ENCODE peak calls at places on chromosomes 16 and 17, in five cellular contexts. K is OCI-LY7, Y is HCT116, Q is AG04450, P is PC-3. A is an unnamed sample.

GRCh38 chr17:80870401-80870800 is 121.2 kb upstream of the CHMP6 start:
- DNase-seq in K (no peak), Y (no peak), Q (no peak), P (no peak), A (no peak)

GRCh38 chr16:68388124-68388523 is 60.2 kb downstream of the SMPD3 start:
- DNase-seq in Q (no peak), K (no peak), Y (no peak), P (no peak), A (no peak)

GRCh38 chr16:14486520-14487303 is 143.3 kb downstream of the PARN start:
- DNase-seq in Q (peak; percentile 86), K (no peak), Y (peak; percentile 57), P (peak; percentile 92), A (peak; percentile 67)

GRCh38 chr17:17196776-17197175 is 9.4 kb downstream of the PLD6 start:
- DNase-seq in K (no peak), Q (no peak), P (peak; percentile 55), Y (no peak), A (no peak)

GRCh38 chr16:19169081-19169639 is 1.1 kb downstream of the SYT17 start:
- DNase-seq in P (no peak), K (no peak), Y (no peak), Q (no peak), A (no peak)

GRCh38 chr17:75587718-75588545 is at the start of gene MYO15B:
- DNase-seq in K (no peak), Y (no peak), Q (no peak), P (no peak), A (no peak)

GRCh38 chr16:4855371-4855770 is 8.1 kb downstream of the UBN1 start:
- DNase-seq in Q (no peak), K (no peak), Y (no peak), P (no peak), A (no peak)

GRCh38 chr16:66267287-66268137 is 99.0 kb upstream of the CDH5 start:
- DNase-seq in K (no peak), Y (no peak), Q (no peak), P (no peak), A (no peak)

GRCh38 chr17:39461911-39462641 is 790 bp downstream of the CDK12 start:
- DNase-seq in K (peak; percentile 25), Q (no peak), Y (no peak), P (peak; percentile 7), A (no peak)

GRCh38 chr17:35612924-35613521 is 25.9 kb downstream of the AP2B1 start:
- DNase-seq in Y (peak; percentile 12), K (peak; percentile 56), Q (no peak), P (peak; percentile 48), A (peak; percentile 4)

GRCh38 chr17:5418858-5419355 is 555 bp downstream of the NUP88 start:
- DNase-seq in Q (no peak), P (peak; percentile 41), K (peak; percentile 96), Y (no peak), A (no peak)

GRCh38 chr16:86575095-86575685 is 3.2 kb upstream of the FOXL1 start:
- DNase-seq in Q (no peak), Y (no peak), K (no peak), P (no peak), A (no peak)

GRCh38 chr16:13093676-13094075 is 192.3 kb downstream of the SHISA9 start:
- DNase-seq in Q (no peak), P (no peak), Y (no peak), K (no peak), A (no peak)

GRCh38 chr16:70635356-70636016 is 10.9 kb upstream of the IL34 start:
- DNase-seq in P (peak; percentile 68), K (no peak), Y (no peak), Q (peak; percentile 51), A (no peak)

GRCh38 chr17:58224315-58224714 is 5.3 kb upstream of the MKS1 start:
- DNase-seq in P (peak; percentile 92), K (no peak), Y (peak; percentile 28), Q (no peak), A (peak; percentile 28)

GRCh38 chr17:352421-353212 is at the start of gene RPH3AL:
- DNase-seq in Y (peak; percentile 36), Q (no peak), K (no peak), P (peak; percentile 83), A (no peak)

GRCh38 chr17:44759916-44760243 is 1.1 kb downstream of the ADAM11 start:
- DNase-seq in Y (no peak), K (no peak), P (no peak), Q (no peak), A (no peak)

GRCh38 chr17:65235284-65235683 is 98.1 kb downstream of the RGS9 start:
- DNase-seq in K (no peak), P (peak; percentile 74), Y (no peak), Q (no peak), A (no peak)

GRCh38 chr17:39139137-39139516 is 12.3 kb downstream of the PLXDC1 start:
- DNase-seq in Y (no peak), Q (peak; percentile 68), P (peak; percentile 48), K (no peak), A (peak; percentile 67)

GRCh38 chr16:22678311-22678710 is 135.7 kb upstream of the HS3ST2 start:
- DNase-seq in K (no peak), Y (no peak), P (no peak), Q (no peak), A (no peak)

GRCh38 chr16:46844771-46845170 is 13.8 kb upstream of the C16orf87 start:
- DNase-seq in K (no peak), P (no peak), Q (peak; percentile 69), Y (no peak), A (no peak)

GRCh38 chr16:85200471-85201278 is 88.4 kb upstream of the CIBAR2 start:
- DNase-seq in Q (no peak), Y (peak; percentile 54), K (no peak), P (no peak), A (no peak)

GRCh38 chr17:68351395-68351794 is 60.1 kb downstream of the ARSG start:
- DNase-seq in Q (no peak), K (no peak), P (peak; percentile 19), Y (no peak), A (no peak)
- TF ChIP-seq CTCF in Q (no peak), K (no peak), P (peak; percentile 52), Y (no peak), A (peak; percentile 28)

GRCh38 chr16:23682181-23682580 is 3.5 kb downstream of the PLK1 start:
- DNase-seq in Y (no peak), P (no peak), Q (no peak), K (no peak), A (no peak)

GRCh38 chr16:23676924-23677480 is 1.7 kb upstream of the PLK1 start:
- DNase-seq in Y (no peak), Q (no peak), K (no peak), P (peak; percentile 33), A (no peak)

GRCh38 chr16:23679274-23679985 is 741 bp downstream of the PLK1 start:
- DNase-seq in K (peak; percentile 49), Y (no peak), Q (no peak), P (peak; percentile 37), A (no peak)

GRCh38 chr16:23679986-23680336 is 1.3 kb downstream of the PLK1 start:
- DNase-seq in P (no peak), Y (no peak), Q (no peak), K (no peak), A (no peak)

DNA sequence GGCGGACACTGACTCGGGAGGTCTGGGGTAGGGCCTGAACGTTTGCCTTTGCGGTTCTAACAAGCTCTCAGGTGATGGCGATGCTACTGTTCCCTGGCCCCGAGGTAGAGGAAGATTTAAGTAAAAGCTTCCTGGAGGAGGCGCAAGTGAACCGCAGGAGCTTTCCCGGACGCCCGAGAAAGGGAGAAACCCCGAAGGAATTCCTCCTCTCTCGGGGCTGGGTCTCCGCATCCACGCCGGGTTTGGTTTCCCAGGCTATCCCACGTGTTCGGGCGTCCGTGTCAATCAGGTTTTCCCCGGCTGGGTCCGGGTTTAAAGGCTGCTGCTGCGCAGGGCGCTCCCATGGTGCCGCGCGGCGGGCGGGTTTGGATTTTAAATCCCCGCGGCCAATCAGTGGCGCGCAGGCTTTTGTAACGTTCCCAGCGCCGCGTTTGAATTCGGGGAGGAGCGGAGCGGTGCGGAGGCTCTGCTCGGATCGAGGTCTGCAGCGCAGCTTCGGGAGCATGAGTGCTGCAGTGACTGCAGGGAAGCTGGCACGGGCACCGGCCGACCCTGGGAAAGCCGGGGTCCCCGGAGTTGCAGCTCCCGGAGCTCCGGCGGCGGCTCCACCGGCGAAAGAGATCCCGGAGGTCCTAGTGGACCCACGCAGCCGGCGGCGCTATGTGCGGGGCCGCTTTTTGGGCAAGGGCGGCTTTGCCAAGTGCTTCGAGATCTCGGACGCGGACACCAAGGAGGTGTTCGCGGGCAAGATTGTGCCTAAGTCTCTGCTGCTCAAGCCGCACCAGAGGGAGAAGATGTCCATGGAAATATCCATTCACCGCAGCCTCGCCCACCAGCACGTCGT is at the start of gene PLK1:
- DNase-seq in K (peak; percentile 88), P (peak; percentile 89), Y (peak; percentile 76), Q (peak; percentile 45), A (no peak)
- TF ChIP-seq CTCF in K (peak; percentile 62), P (peak; percentile 42), Y (peak; percentile 66), Q (peak; percentile 51), A (peak; percentile 24)

GRCh38 chr17:60230358-60230757 is 80.6 kb downstream of the CA4 start:
- DNase-seq in Q (no peak), Y (no peak), P (no peak), K (no peak), A (no peak)

GRCh38 chr17:60231691-60232090 is 81.9 kb downstream of the CA4 start:
- DNase-seq in P (no peak), Y (no peak), K (no peak), Q (no peak), A (no peak)

GRCh38 chr17:60229189-60229802 is 79.5 kb downstream of the CA4 start:
- DNase-seq in K (peak; percentile 19), P (peak; percentile 65), Q (no peak), Y (peak; percentile 48), A (no peak)

GRCh38 chr17:60231234-60231633 is 81.5 kb downstream of the CA4 start:
- DNase-seq in Q (no peak), K (peak; percentile 22), Y (peak; percentile 10), P (peak; percentile 61), A (no peak)
- TF ChIP-seq CTCF in Q (peak; percentile 63), K (peak; percentile 79), Y (peak; percentile 62), P (peak; percentile 87), A (peak; percentile 32)

DNA sequence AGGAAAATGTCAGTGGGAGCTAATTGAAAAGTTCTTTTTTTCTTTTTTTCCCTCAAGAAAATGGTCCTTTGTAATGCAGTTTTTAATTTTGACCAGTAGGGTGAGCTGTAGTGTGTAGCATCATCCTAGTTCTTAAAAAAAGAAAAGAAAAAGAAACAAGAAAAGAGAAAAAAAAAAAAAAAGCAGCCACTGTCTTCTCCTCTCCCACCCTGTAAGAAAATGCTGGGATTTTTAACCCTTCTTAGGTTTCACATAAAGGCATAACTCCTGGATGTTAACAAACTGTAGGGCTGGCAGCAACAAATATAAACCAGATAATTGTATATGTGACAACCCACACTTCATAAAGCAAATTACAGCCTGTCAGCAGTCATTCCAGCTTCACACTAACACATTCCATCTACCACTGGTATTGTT is 78.1 kb downstream of the SKAP1 start:
- DNase-seq in Y (peak; percentile 46), P (peak; percentile 75), Q (peak; percentile 26), K (peak; percentile 64), A (no peak)
- TF ChIP-seq CTCF in Y (peak; percentile 80), P (peak; percentile 91), Q (peak; percentile 71), K (peak; percentile 95), A (peak; percentile 27)

GRCh38 chr17:50908860-50909764 is 43.0 kb upstream of the TOB1 start:
- DNase-seq in Y (no peak), P (no peak), K (no peak), Q (no peak), A (no peak)
- TF ChIP-seq CTCF in Y (no peak), P (no peak), K (no peak), Q (no peak), A (no peak)

GRCh38 chr17:78040561-78041400 is 82.3 kb downstream of the TNRC6C start:
- DNase-seq in Y (peak; percentile 56), K (no peak), Q (no peak), P (peak; percentile 80), A (no peak)
- TF ChIP-seq CTCF in Y (no peak), K (no peak), Q (peak; percentile 17), P (peak; percentile 41), A (no peak)